ENCODE peak calls at places on chromosome 7, in eight cellular contexts. S is CD8-positive, alpha-beta memory T cell; N is T-cell; Z is transverse colon; L is activated B cell treated with CpG ODN at 0.5 μM for 24 hours; C is fibroblast of lung; H is EH; U is left colon. F is an unnamed sample.

GRCh38 chr7:80876894-80877414 is 41.9 kb downstream of the SEMA3C start:
- DNase-seq in S (no peak), N (no peak), Z (peak), L (no peak), C (peak), H (peak), U (peak), F (no peak)

GRCh38 chr7:129343099-129343700 is 91.0 kb upstream of the STRIP2 start:
- DNase-seq in S (no peak), N (no peak), Z (no peak), L (no peak), C (peak), H (peak), U (no peak), F (peak)

GRCh38 chr7:121557034-121557892 is 161.2 kb upstream of the FAM3C start:
- DNase-seq in S (no peak), N (no peak), Z (peak), L (no peak), C (peak), H (peak), U (no peak), F (no peak)

GRCh38 chr7:131424219-131424822 is 96.6 kb downstream of the MKLN1 start:
- DNase-seq in S (no peak), N (no peak), Z (no peak), L (no peak), C (peak), H (peak), U (no peak), F (peak)

GRCh38 chr7:50264908-50265307 is 39.6 kb upstream of the IKZF1 start:
- DNase-seq in S (no peak), N (no peak), Z (no peak), L (no peak), C (no peak), H (no peak), U (no peak), F (no peak)

GRCh38 chr7:47100815-47101435 is 481.0 kb downstream of the TNS3 start:
- DNase-seq in S (no peak), N (no peak), Z (peak), L (no peak), C (peak), H (peak), U (peak), F (no peak)

GRCh38 chr7:160958-161725 is 31.2 kb upstream of the FAM20C start:
- DNase-seq in S (no peak), N (no peak), Z (no peak), L (no peak), C (no peak), H (no peak), U (no peak), F (no peak)

GRCh38 chr7:66699998-66700397 is 40.5 kb upstream of the RABGEF1 start:
- DNase-seq in S (no peak), N (no peak), Z (peak), L (no peak), C (peak), H (no peak), U (peak), F (peak)

GRCh38 chr7:5470167-5470532 is 46.5 kb upstream of the TNRC18 start:
- DNase-seq in S (no peak), N (no peak), Z (no peak), L (no peak), C (no peak), H (no peak), U (no peak), F (no peak)

GRCh38 chr7:80249619-80250305 is 115.1 kb downstream of the GNAI1 start:
- DNase-seq in S (no peak), N (no peak), Z (no peak), L (no peak), C (peak), H (peak), U (no peak), F (peak)

GRCh38 chr7:79620291-79620690 is 166.8 kb upstream of the MAGI2 start:
- DNase-seq in S (no peak), N (no peak), Z (no peak), L (no peak), C (no peak), H (no peak), U (no peak), F (no peak)

GRCh38 chr7:116527521-116527920 is 2.7 kb downstream of the CAV1 start:
- DNase-seq in S (no peak), N (no peak), Z (no peak), L (no peak), C (peak), H (peak), U (no peak), F (no peak)

GRCh38 chr7:128311003-128311402 is 32.7 kb downstream of the RBM28 start:
- DNase-seq in S (no peak), N (no peak), Z (no peak), L (no peak), C (no peak), H (no peak), U (no peak), F (no peak)

GRCh38 chr7:158776474-158776873 is 52.8 kb downstream of the ESYT2 start:
- DNase-seq in S (no peak), N (no peak), Z (no peak), L (no peak), C (no peak), H (no peak), U (no peak), F (no peak)

GRCh38 chr7:96238474-96238873 is 83.4 kb downstream of the SLC25A13 start:
- DNase-seq in S (no peak), N (no peak), Z (no peak), L (no peak), C (peak), H (no peak), U (no peak), F (no peak)

GRCh38 chr7:71055504-71055903 is 76.4 kb upstream of the GALNT17 start:
- DNase-seq in S (no peak), N (no peak), Z (no peak), L (no peak), C (no peak), H (no peak), U (no peak), F (no peak)

GRCh38 chr7:1562611-1563051 is 6.6 kb upstream of the TMEM184A start:
- DNase-seq in S (no peak), N (no peak), Z (no peak), L (no peak), C (peak), H (no peak), U (no peak), F (no peak)

GRCh38 chr7:105831824-105832535 is 44.4 kb downstream of the ATXN7L1 start:
- DNase-seq in S (no peak), N (no peak), Z (no peak), L (no peak), C (no peak), H (no peak), U (no peak), F (no peak)

GRCh38 chr7:36925207-36925606 is 200.9 kb upstream of the AOAH start:
- DNase-seq in S (no peak), N (no peak), Z (no peak), L (no peak), C (no peak), H (no peak), U (no peak), F (no peak)

GRCh38 chr7:105487559-105488218 is 34.4 kb downstream of the PUS7 start:
- DNase-seq in S (no peak), N (no peak), Z (no peak), L (no peak), C (peak), H (peak), U (no peak), F (peak)

GRCh38 chr7:79619216-79619615 is 165.7 kb upstream of the MAGI2 start:
- DNase-seq in S (no peak), N (no peak), Z (no peak), L (no peak), C (no peak), H (no peak), U (no peak), F (no peak)

GRCh38 chr7:9231683-9232082 is 798.3 kb downstream of the NXPH1 start:
- DNase-seq in S (no peak), N (no peak), Z (no peak), L (no peak), C (no peak), H (no peak), U (no peak), F (no peak)

GRCh38 chr7:142549007-142549406 is 200.3 kb upstream of the PRSS1 start:
- DNase-seq in S (no peak), N (no peak), Z (no peak), L (no peak), C (peak), H (peak), U (no peak), F (no peak)

GRCh38 chr7:17689361-17689760 is 250.9 kb downstream of the SNX13 start:
- DNase-seq in S (no peak), N (no peak), Z (no peak), L (no peak), C (no peak), H (no peak), U (no peak), F (no peak)

GRCh38 chr7:11469028-11469718 is 362.8 kb downstream of the THSD7A start:
- DNase-seq in S (no peak), N (no peak), Z (no peak), L (no peak), C (peak), H (no peak), U (no peak), F (no peak)

GRCh38 chr7:148553979-148554378 is 36.6 kb upstream of the C7orf33 start:
- DNase-seq in S (no peak), N (no peak), Z (no peak), L (no peak), C (no peak), H (no peak), U (no peak), F (no peak)

GRCh38 chr7:33981686-33982424 is 76.5 kb downstream of the BMPER start:
- DNase-seq in S (no peak), N (no peak), Z (no peak), L (no peak), C (peak), H (peak), U (no peak), F (no peak)

GRCh38 chr7:80287400-80288174 is 153.0 kb downstream of the GNAI1 start:
- DNase-seq in S (no peak), N (no peak), Z (no peak), L (no peak), C (no peak), H (no peak), U (no peak), F (no peak)

GRCh38 chr7:16891338-16891737 is 9.6 kb upstream of the AGR3 start:
- DNase-seq in S (no peak), N (no peak), Z (peak), L (no peak), C (peak), H (peak), U (peak), F (peak)

F was measured in midbrain.